ENCODE peak calls at places on chromosomes 5 and 9, in nine cellular contexts. I is IMR-90, U is uterus, E is ovary, Y is stomach, J is GM12878, R is esophagus muscularis mucosa, O is adrenal gland, S is HCT116. K is an unnamed sample.

GRCh38 chr9:78291240-78291915 is 5.5 kb upstream of the PSAT1 start:
- DNase-seq in O (no peak), R (no peak), S (no peak), E (no peak), J (no peak), Y (no peak), I (no peak), U (no peak), K (no peak)

GRCh38 chr5:139646111-139646510 is 2.0 kb upstream of the CXXC5 start:
- DNase-seq in O (peak; percentile 12), I (no peak), U (no peak), E (no peak), S (no peak), R (no peak), Y (no peak), J (no peak), K (no peak)

GRCh38 chr9:125189361-125190289 is at the start of gene PPP6C:
- DNase-seq in Y (peak; percentile 97), S (peak; percentile 89), J (peak; percentile 76), I (peak; percentile 95), E (peak; percentile 97), U (peak; percentile 95), O (peak; percentile 98), R (peak; percentile 98), K (peak; percentile 97)

GRCh38 chr5:149160291-149160787 is 19.0 kb downstream of the ABLIM3 start:
- DNase-seq in I (no peak), U (no peak), J (no peak), S (no peak), O (no peak), Y (no peak), R (no peak), E (no peak), K (no peak)

GRCh38 chr5:176847155-176847554 is 36.8 kb downstream of the UNC5A start:
- DNase-seq in O (no peak), E (no peak), U (no peak), I (no peak), Y (no peak), S (no peak), J (no peak), R (no peak), K (no peak)

GRCh38 chr5:59390074-59390659 is 503.4 kb downstream of the PDE4D start:
- DNase-seq in J (no peak), Y (no peak), S (no peak), I (peak; percentile 20), O (peak; percentile 34), E (no peak), R (no peak), U (peak; percentile 16), K (no peak)

GRCh38 chr5:9297171-9297570 is 248.7 kb downstream of the SEMA5A start:
- DNase-seq in J (no peak), R (no peak), Y (no peak), S (no peak), U (no peak), O (no peak), E (no peak), I (no peak), K (no peak)

GRCh38 chr5:107321906-107322305 is 348.8 kb downstream of the EFNA5 start:
- DNase-seq in R (no peak), U (no peak), O (no peak), J (no peak), Y (no peak), E (no peak), S (no peak), I (no peak), K (no peak)

GRCh38 chr5:10218658-10219057 is 31.0 kb downstream of the ATPSCKMT start:
- DNase-seq in I (no peak), J (no peak), O (no peak), S (no peak), Y (no peak), R (peak; percentile 12), U (no peak), E (no peak), K (no peak)

GRCh38 chr9:124394167-124394566 is 21.1 kb downstream of the PSMB7 start:
- DNase-seq in I (peak; percentile 32), O (no peak), U (no peak), Y (no peak), J (no peak), E (no peak), R (no peak), S (no peak), K (no peak)

GRCh38 chr5:113345261-113345940 is 89.4 kb downstream of the TSSK1B start:
- DNase-seq in O (no peak), E (no peak), U (no peak), S (no peak), I (peak; percentile 83), R (no peak), J (no peak), Y (no peak), K (no peak)

GRCh38 chr5:168647083-168647482 is 67.9 kb upstream of the PANK3 start:
- DNase-seq in J (no peak), U (no peak), O (no peak), S (no peak), I (no peak), E (no peak), Y (no peak), R (no peak), K (no peak)

GRCh38 chr5:129204525-129204924 is 110.0 kb downstream of the ISOC1 start:
- DNase-seq in S (no peak), I (no peak), Y (no peak), O (no peak), R (no peak), E (no peak), U (no peak), J (no peak), K (no peak)

GRCh38 chr9:128066713-128067621 is at the start of gene NAIF1:
- DNase-seq in I (peak; percentile 100), E (peak; percentile 98), R (peak; percentile 99), O (peak; percentile 98), U (peak; percentile 99), Y (peak; percentile 97), J (peak; percentile 98), S (peak; percentile 99), K (peak; percentile 97)
- TF ChIP-seq POLR2A in I (no peak), E (peak; percentile 30), R (no peak), O (peak; percentile 43), U (peak; percentile 59), Y (no peak), J (no peak), S (no peak), K (no peak)

DNA sequence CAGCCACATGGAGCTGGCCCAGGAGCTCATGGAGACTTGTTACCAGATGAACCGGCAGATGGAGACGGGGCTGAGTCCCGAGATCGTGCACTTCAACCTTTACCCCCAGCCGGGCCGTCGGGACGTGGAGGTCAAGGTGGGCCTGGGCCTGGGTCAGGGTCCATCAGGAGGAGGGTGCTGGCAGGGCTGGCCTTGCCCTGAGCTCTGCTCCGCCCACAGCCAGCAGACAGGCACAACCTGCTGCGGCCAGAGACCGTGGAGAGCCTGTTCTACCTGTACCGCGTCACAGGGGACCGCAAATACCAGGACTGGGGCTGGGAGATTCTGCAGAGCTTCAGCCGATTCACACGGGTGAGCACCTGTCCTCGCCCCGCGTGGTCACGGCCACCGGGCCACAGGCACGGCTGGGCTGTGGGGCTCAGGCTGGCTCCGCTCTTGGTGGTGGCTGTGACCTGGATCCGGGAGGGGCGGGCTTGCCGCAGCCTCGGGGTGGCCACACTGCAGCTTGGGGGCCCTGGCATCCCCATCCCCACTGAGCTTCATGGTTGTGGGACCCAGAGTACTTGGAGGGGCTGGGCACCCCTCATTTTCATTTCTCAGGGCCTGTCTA is 7.1 kb downstream of the DPP7 start:
- DNase-seq in U (no peak), J (no peak), Y (no peak), E (no peak), R (no peak), I (no peak), O (no peak), S (no peak), K (no peak)
- H3K36me3 ChIP-seq in U (no peaks in the 10 kb centered on the region), J (peaks cover 15% of the 10 kb centered on the region), Y (peaks cover 98% of the 10 kb centered on the region), E (no peaks in the 10 kb centered on the region), R (peaks cover 100% of the 10 kb centered on the region), I (peaks cover 77% of the 10 kb centered on the region), O (no peaks in the 10 kb centered on the region), S (peaks cover 57% of the 10 kb centered on the region), K (peaks cover 57% of the 10 kb centered on the region)

GRCh38 chr9:88534456-88535225 is at the start of gene NXNL2:
- DNase-seq in S (peak; percentile 64), U (peak; percentile 93), E (peak; percentile 92), R (peak; percentile 94), Y (peak; percentile 77), J (no peak), O (peak; percentile 89), I (peak; percentile 82), K (peak; percentile 61)

GRCh38 chr9:88535932-88536324 is 950 bp downstream of the NXNL2 start:
- DNase-seq in E (peak; percentile 73), S (no peak), R (no peak), U (peak; percentile 65), O (peak; percentile 42), J (no peak), Y (no peak), I (peak; percentile 31), K (peak; percentile 10)

GRCh38 chr9:88536951-88537742 is 2.2 kb downstream of the NXNL2 start:
- DNase-seq in S (no peak), R (no peak), O (no peak), Y (no peak), U (peak; percentile 41), E (peak; percentile 66), I (no peak), J (no peak), K (no peak)

GRCh38 chr9:88533951-88534455 is 975 bp upstream of the NXNL2 start:
- DNase-seq in Y (peak; percentile 30), S (no peak), J (no peak), O (peak; percentile 43), R (no peak), E (peak; percentile 80), U (peak; percentile 74), I (peak; percentile 57), K (peak; percentile 41)

DNA sequence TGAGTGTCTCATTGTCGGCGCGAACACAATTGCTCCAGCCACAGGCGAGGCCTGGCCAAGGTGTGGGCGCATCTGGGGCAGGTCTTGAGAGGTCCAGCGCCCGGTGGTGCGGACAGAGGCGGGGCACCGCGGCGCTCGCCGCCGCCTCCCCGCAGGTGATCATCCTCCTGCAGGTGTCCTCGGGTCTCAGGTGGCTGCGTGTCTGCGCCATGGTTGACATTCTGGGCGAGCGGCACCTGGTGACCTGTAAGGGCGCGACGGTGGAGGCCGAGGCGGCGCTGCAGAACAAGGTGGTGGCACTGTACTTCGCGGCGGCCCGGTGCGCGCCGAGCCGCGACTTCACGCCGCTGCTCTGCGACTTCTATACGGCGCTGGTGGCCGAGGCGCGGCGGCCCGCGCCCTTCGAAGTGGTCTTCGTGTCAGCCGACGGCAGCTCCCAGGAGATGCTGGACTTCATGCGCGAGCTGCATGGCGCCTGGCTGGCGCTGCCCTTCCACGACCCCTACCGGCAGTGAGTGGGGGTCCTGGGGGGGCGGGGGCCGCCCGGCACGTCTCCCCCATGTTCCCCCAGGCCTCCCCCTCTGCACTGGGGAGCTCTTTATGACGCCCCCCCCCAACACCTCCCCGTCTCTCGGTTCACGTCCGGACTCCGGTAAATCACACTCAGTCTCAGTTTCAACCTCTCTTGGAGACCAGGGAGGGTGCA is 401 bp downstream of the NXNL2 start:
- DNase-seq in Y (peak; percentile 30), O (no peak), I (no peak), U (no peak), J (no peak), E (peak; percentile 65), S (no peak), R (no peak), K (peak; percentile 25)
- TF ChIP-seq POLR2A in Y (no peak), O (no peak), I (no peak), U (no peak), J (no peak), E (no peak), S (no peak), R (no peak), K (no peak)

GRCh38 chr9:129136446-129137049 is 25.3 kb downstream of the PTPA start:
- DNase-seq in E (peak; percentile 25), Y (no peak), R (no peak), I (no peak), S (no peak), U (no peak), J (no peak), O (no peak), K (no peak)
- H3K36me3 ChIP-seq in E (no peaks in the 10 kb centered on the region), Y (peaks cover 63% of the 10 kb centered on the region), R (peaks cover 49% of the 10 kb centered on the region), I (peaks cover 21% of the 10 kb centered on the region), S (peaks cover 8% of the 10 kb centered on the region), U (no peaks in the 10 kb centered on the region), J (peaks cover 7% of the 10 kb centered on the region), O (no peaks in the 10 kb centered on the region), K (peaks cover 20% of the 10 kb centered on the region)